ENCODE peak calls at places on chromosomes 2 and 18, in four cellular contexts. H, B, M and P are unnamed samples.

GRCh38 chr2:175755656-175756386 is 246.2 kb downstream of the LNPK start:
- DNase-seq in M (no peak), H (no peak), B (no peak), P (no peak)

GRCh38 chr2:173823540-173823939 is 141.6 kb downstream of the SP3 start:
- DNase-seq in M (no peak), B (no peak), H (no peak), P (no peak)

GRCh38 chr2:188243381-188243780 is 48.3 kb upstream of the GULP1 start:
- DNase-seq in M (no peak), H (no peak), B (no peak), P (no peak)

GRCh38 chr2:151946856-151947523 is 118.8 kb upstream of the ARL5A start:
- DNase-seq in H (peak), B (no peak), M (peak), P (peak)

GRCh38 chr2:223994562-223995162 is 37.4 kb downstream of the MRPL44 start:
- DNase-seq in B (no peak), M (no peak), H (no peak), P (no peak)

GRCh38 chr2:191382801-191383200 is 137.6 kb downstream of the MYO1B start:
- DNase-seq in M (no peak), H (no peak), B (no peak), P (no peak)

GRCh38 chr2:215851091-215851490 is 162.3 kb downstream of the MREG start:
- DNase-seq in H (no peak), B (no peak), M (no peak), P (no peak)

GRCh38 chr2:80549901-80550300 is 245.3 kb upstream of the LRRTM1 start:
- DNase-seq in M (no peak), B (no peak), H (no peak), P (no peak)

GRCh38 chr2:8437949-8438400 is 243.9 kb upstream of the ID2 start:
- DNase-seq in M (no peak), B (no peak), H (no peak), P (no peak)

DNA sequence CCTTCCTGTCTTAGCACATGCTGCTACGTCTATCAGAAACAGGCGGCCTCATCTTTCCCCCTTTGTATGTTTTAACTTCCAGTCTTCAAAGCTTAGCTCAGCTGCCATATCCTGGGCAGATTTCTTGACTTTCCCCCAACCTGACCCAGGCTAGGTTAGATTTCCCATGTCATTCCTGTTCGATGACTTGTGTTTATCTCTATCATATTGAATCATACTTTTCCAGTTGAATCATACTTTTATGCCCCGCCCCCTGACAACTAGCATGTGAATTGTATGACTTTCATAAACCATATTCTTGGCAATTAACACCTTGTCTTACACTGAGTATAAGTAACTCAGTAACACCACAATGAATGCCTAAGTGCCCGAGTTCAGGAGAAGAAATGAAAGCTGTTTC is 128.3 kb downstream of the CYRIA start:
- DNase-seq in M (no peak), B (no peak), H (no peak), P (no peak)
- TF ChIP-seq SPI1 in M (no peak), B (no peak), H (no peak), P (no peak)

DNA sequence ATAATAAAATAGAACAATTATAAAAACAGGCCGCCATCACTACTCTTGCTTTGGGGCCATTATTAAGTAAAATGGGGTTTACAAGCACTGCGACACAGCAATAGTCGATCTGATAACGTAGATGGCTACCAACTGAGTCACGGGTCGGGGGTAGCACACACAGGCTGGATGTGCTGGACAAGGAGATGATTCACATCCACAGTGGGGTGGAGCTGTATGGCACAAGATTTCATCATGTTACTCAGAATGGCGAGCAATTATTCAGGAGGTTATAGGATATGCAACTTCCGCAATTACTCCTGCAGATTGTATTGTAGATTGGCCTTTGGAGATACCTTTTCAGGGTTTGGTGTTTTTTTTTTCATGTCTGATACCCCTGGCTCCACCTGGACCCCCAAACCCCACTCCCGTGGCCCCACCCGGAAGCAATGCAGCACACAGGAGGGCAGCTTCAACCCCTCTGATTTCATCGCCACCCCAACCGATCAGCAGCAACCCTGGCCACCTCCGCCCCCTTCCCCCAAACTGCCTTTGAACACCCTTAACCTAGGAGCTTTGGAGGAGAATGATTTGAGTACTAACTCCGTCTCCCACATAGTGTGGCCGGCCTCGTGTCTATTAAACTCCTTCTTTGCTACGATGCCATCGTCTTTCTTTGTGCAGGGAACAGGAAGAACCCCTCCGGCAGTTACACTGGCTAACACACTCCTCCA is 21.4 kb upstream of the MLPH start:
- DNase-seq in M (no peak), H (no peak), B (no peak), P (no peak)
- TF ChIP-seq POLR2AphosphoS5 in M (no peak), H (no peak), B (no peak), P (no peak)

DNA sequence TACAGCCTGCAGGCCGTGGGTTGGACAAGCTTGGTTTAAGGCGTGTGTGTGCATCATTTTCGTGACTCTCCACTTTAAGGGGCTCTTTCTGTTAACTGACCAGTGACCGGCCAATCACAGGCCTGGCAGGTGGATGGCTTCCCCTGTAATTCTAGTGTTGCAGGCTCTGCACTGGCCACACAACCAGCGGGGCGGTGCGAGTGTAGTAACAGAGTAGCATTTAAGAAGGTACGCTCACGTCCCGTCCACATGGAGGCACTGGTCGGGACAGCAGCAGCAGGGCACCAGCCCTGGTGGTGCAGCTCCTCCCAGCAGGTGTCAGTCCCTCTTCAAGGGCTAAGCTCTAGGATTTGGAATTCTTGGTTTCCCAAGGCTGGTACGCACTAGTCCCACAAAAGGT is 8.0 kb upstream of the ANO7 start:
- DNase-seq in B (no peak), M (no peak), H (no peak), P (no peak)
- TF ChIP-seq SPI1 in B (no peak), M (no peak), H (no peak), P (no peak)

DNA sequence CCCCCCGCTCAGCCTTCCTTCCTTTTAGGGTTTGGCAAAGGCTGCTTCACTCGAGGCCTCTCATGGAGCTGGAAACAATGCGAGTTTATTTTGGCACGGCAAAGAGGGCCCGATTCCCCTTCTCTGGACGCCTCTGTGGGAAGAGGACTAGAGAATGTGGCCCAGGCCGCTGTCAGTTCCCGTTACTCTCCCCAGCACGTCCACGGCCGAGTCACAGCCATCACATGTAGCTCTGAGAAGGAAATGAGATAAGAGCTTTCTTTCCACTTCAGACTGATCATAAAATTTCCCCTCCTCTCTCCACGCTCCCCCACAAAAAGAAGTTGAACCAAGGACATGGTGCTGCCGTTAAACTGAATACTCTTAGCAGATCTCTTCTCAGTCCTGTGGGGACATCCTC is 101.4 kb downstream of the MCFD2 start:
- DNase-seq in H (no peak), B (no peak), M (no peak), P (no peak)
- TF ChIP-seq POLR2AphosphoS5 in H (no peak), B (no peak), M (no peak), P (no peak)

GRCh38 chr2:113276906-113277425 is 1.8 kb downstream of the PAX8 start:
- DNase-seq in B (no peak), H (no peak), M (no peak), P (no peak)
- TF ChIP-seq SPI1 in B (no peak), H (no peak), M (no peak), P (no peak)

GRCh38 chr2:25614711-25615110 is 58.7 kb downstream of the DTNB start:
- DNase-seq in H (no peak), B (no peak), M (no peak), P (no peak)
- TF ChIP-seq POLR2AphosphoS5 in H (no peak), B (no peak), M (no peak), P (no peak)

GRCh38 chr2:221203846-221204245 is 368.3 kb downstream of the EPHA4 start:
- DNase-seq in H (no peak), M (no peak), B (no peak), P (no peak)
- TF ChIP-seq SPI1 in H (no peak), M (no peak), B (no peak), P (no peak)

DNA sequence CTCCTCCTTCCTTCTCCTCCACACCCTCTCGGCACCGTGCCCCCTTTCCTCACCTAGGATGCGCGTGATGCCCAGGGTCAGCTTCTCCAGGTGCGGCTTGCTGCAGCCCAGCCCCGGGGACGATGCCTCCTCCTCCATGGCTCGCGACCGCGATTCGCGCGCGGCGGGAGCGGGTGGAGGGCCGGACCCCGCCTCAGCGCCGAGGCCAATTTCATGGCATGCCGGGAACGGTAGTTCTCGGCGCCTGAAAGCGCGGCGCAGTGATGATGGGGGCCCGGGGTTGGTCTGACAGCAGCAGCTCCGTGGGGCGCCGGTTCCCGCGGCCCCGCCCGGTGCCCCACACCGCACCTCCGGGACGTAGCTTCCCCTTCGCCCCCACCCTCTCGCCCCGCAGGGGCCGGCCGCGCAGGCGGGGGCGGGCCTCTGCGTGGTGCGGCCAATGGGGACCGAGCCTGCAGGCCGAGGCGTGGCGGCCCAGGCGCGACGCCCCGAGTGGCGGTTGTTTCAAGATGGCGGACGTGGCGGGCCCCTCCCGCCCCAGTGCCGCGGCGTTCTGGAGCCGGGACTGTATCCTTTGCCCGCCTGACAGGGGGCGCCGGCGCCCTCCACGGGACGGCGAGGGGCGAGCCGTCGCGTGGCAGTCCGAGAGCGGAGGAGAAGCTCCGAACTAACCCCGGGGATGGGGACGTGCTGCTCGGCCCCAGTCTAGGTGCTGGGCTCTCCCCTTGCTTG is at the start of the genes KIAA1328 and TPGS2:
- DNase-seq in B (peak), M (peak), H (peak), P (peak)
- TF ChIP-seq POLR2AphosphoS5 in B (peak), M (peak), H (peak), P (no peak)